ENCODE peak calls at places on chromosomes 1 and 21, in seven cellular contexts. I is AG08395; L is activated CD8-positive, alpha-beta memory T cell treated with anti-CD3 and anti-CD28 coated beads for 4 hours; H is esophagus squamous epithelium; D is 8988T; O is SJSA1; C is Peyer's patch. S is an unnamed sample.
A peak's percentile ranks its signal among the peaks of the same experiment; 100 is the strongest.

GRCh38 chr1:211559222-211560010 is 19.5 kb downstream of the SLC30A1 start:
- DNase-seq in H (no peak), L (no peak), O (no peak), I (no peak), C (no peak), D (no peak), S (no peak)

GRCh38 chr1:231091853-231092301 is 51.8 kb upstream of the FAM89A start:
- DNase-seq in O (peak; percentile 47), C (peak; percentile 53), D (no peak), L (no peak), H (no peak), I (no peak), S (peak; percentile 1)

GRCh38 chr1:204367193-204367858 is 7.6 kb upstream of the PLEKHA6 start:
- DNase-seq in I (no peak), H (no peak), O (no peak), L (no peak), D (no peak), C (no peak), S (no peak)

GRCh38 chr1:243672675-243673074 is 177.4 kb downstream of the AKT3 start:
- DNase-seq in I (no peak), O (peak; percentile 14), H (no peak), D (no peak), C (no peak), L (no peak), S (no peak)

GRCh38 chr1:22101995-22102394 is 40.9 kb downstream of the WNT4 start:
- DNase-seq in O (no peak), I (no peak), D (no peak), L (no peak), H (no peak), C (no peak), S (no peak)

GRCh38 chr1:157145081-157145480 is 6.9 kb upstream of the ETV3 start:
- DNase-seq in L (no peak), C (no peak), O (no peak), I (no peak), D (no peak), H (no peak), S (no peak)

GRCh38 chr1:58545591-58546519 is 671 bp downstream of the OMA1 start:
- DNase-seq in H (peak; percentile 69), I (peak; percentile 76), O (peak; percentile 69), L (peak; percentile 73), C (peak; percentile 86), D (no peak), S (peak; percentile 49)

GRCh38 chr1:43582162-43582566 is 51.5 kb downstream of the PTPRF start:
- DNase-seq in C (peak; percentile 79), L (peak; percentile 19), I (peak; percentile 95), O (peak; percentile 86), D (peak; percentile 90), H (no peak), S (peak; percentile 58)

GRCh38 chr1:90133133-90133532 is 138.2 kb downstream of the ZNF326 start:
- DNase-seq in H (no peak), D (no peak), L (no peak), I (no peak), C (no peak), O (peak; percentile 15), S (no peak)

GRCh38 chr1:212903664-212904063 is 45.6 kb downstream of the FLVCR1 start:
- DNase-seq in O (no peak), H (no peak), C (no peak), I (no peak), D (no peak), L (no peak), S (no peak)

GRCh38 chr1:187261637-187262036 is 432.9 kb downstream of the PLA2G4A start:
- DNase-seq in D (no peak), C (no peak), L (no peak), O (no peak), H (no peak), I (no peak), S (no peak)

GRCh38 chr1:198157241-198157846 is 546 bp downstream of the NEK7 start:
- DNase-seq in O (peak; percentile 85), C (peak; percentile 89), L (peak; percentile 61), H (peak; percentile 50), I (peak; percentile 74), D (peak; percentile 70), S (peak; percentile 67)

GRCh38 chr21:44898851-44899767 is 21.6 kb downstream of the ITGB2 start:
- DNase-seq in I (no peak), D (no peak), C (no peak), L (no peak), H (no peak), O (no peak), S (no peak)

GRCh38 chr1:36888811-36889477 is 145.4 kb downstream of the GRIK3 start:
- DNase-seq in I (no peak), O (no peak), C (no peak), H (no peak), L (no peak), D (no peak), S (no peak)

GRCh38 chr1:8004803-8005573 is 21.1 kb downstream of the ERRFI1 start:
- DNase-seq in H (peak; percentile 26), C (peak; percentile 69), I (peak; percentile 91), O (peak; percentile 91), D (no peak), L (no peak), S (peak; percentile 71)

GRCh38 chr1:64630611-64631010 is 114.3 kb upstream of the RAVER2 start:
- DNase-seq in D (no peak), H (no peak), C (no peak), O (no peak), I (no peak), L (no peak), S (no peak)

GRCh38 chr1:244778356-244778755 is 57.1 kb upstream of the COX20 start:
- DNase-seq in O (peak; percentile 44), L (no peak), C (no peak), I (peak; percentile 79), H (no peak), D (no peak), S (no peak)

GRCh38 chr1:16386454-16387113 is 19.5 kb downstream of the SZRD1 start:
- DNase-seq in L (no peak), D (no peak), O (peak; percentile 55), H (no peak), I (peak; percentile 90), C (no peak), S (no peak)

GRCh38 chr1:168087696-168088095 is 49.0 kb downstream of the GPR161 start:
- DNase-seq in C (no peak), D (no peak), I (no peak), H (no peak), O (no peak), L (no peak), S (no peak)

S was measured in SW 1271.